ENCODE peak calls at places on chromosomes 6 and 20, in six cellular contexts. G, E, O, F, N and Z are unnamed samples.

GRCh38 chr6:148203970-148204369 is 138.7 kb upstream of the SASH1 start:
- DNase-seq in G (no peak), E (peak; percentile 99), O (no peak), F (no peak), N (peak; percentile 49), Z (no peak)

GRCh38 chr6:65110031-65110430 is 597.0 kb downstream of the EYS start:
- DNase-seq in G (no peak), E (no peak), O (no peak), F (no peak), N (no peak), Z (no peak)

GRCh38 chr20:6863798-6864201 is 96.3 kb downstream of the BMP2 start:
- DNase-seq in G (no peak), E (peak; percentile 0), O (peak; percentile 42), F (no peak), N (no peak), Z (no peak)

GRCh38 chr20:38221041-38221589 is 39.4 kb downstream of the KIAA1755 start:
- DNase-seq in G (peak; percentile 73), E (peak; percentile 16), O (peak; percentile 75), F (peak; percentile 34), N (peak; percentile 88), Z (peak; percentile 87)

GRCh38 chr20:50655325-50655880 is 35.9 kb downstream of the RIPOR3 start:
- DNase-seq in G (peak; percentile 86), E (peak; percentile 70), O (peak; percentile 41), F (no peak), N (no peak), Z (peak; percentile 76)

GRCh38 chr6:130132286-130132701 is 90.5 kb downstream of the SAMD3 start:
- DNase-seq in G (no peak), E (no peak), O (no peak), F (no peak), N (peak; percentile 18), Z (no peak)

GRCh38 chr20:42703744-42704143 is 486.0 kb downstream of the PTPRT start:
- DNase-seq in G (no peak), E (no peak), O (no peak), F (no peak), N (no peak), Z (no peak)

GRCh38 chr6:30007132-30007764 is 53.8 kb upstream of the POLR1H start:
- DNase-seq in G (peak; percentile 34), E (no peak), O (no peak), F (no peak), N (peak; percentile 38), Z (no peak)

GRCh38 chr6:169224185-169224695 is 29.4 kb downstream of the THBS2 start:
- DNase-seq in G (peak; percentile 75), E (peak; percentile 87), O (no peak), F (peak; percentile 94), N (no peak), Z (no peak)

GRCh38 chr20:3621111-3621510 is 42.1 kb downstream of the GFRA4 start:
- DNase-seq in G (no peak), E (no peak), O (no peak), F (no peak), N (no peak), Z (no peak)

GRCh38 chr6:31776961-31777666 is at the start of gene VWA7:
- DNase-seq in G (peak; percentile 86), E (peak; percentile 66), O (peak; percentile 64), F (peak; percentile 90), N (peak; percentile 93), Z (peak; percentile 94)

GRCh38 chr6:292506-293184 is 358 bp downstream of the DUSP22 start:
- DNase-seq in G (peak; percentile 55), E (peak; percentile 26), O (no peak), F (peak; percentile 48), N (peak; percentile 88), Z (peak; percentile 73)
- TF ChIP-seq CTCF in G (no peak), E (no peak), O (no peak), F (no peak), N (no peak), Z (peak; percentile 14)

GRCh38 chr6:117602151-117602898 is at the start of gene GOPC:
- DNase-seq in G (peak; percentile 95), E (peak; percentile 96), O (peak; percentile 97), F (peak; percentile 95), N (peak; percentile 96), Z (peak; percentile 98)
- TF ChIP-seq CTCF in G (peak; percentile 11), E (no peak), O (peak; percentile 61), F (peak; percentile 21), N (no peak), Z (peak; percentile 31)

GRCh38 chr6:83921315-83921714 is 61.8 kb downstream of the CYB5R4 start:
- DNase-seq in G (no peak), E (no peak), O (no peak), F (no peak), N (no peak), Z (no peak)
- TF ChIP-seq CTCF in G (no peak), E (no peak), O (no peak), F (no peak), N (no peak), Z (no peak)

DNA sequence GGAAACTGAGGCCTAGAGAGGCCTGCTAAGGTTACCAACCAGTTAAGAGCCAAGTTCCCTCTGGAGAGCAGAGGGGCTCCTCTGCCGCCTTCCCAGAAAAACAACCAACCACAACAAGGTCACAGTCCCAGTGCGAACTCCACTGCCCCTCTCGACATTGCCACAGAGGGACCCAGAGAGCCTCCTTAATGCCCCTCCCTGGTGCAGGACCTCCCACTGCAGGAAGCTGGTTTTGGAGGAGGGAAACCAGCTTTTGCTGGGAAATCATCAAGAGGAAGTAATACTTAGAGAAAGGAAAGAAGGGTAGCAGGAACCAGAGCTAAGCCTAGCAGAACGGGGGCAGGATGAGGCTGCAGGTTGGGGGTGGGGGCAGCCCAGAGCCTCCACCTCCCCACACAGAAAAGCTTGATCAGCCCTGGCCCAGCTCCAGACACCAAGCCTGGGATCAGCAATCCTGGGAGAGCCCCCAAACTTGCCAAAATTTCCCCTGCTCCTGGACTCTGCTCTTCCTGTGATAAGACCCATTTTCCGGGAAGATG is 37.7 kb upstream of the SIRPA start:
- DNase-seq in G (no peak), E (no peak), O (no peak), F (no peak), N (no peak), Z (no peak)
- TF ChIP-seq CTCF in G (no peak), E (no peak), O (no peak), F (no peak), N (no peak), Z (no peak)

GRCh38 chr20:14622796-14623195 is 285.4 kb upstream of the FLRT3 start:
- DNase-seq in G (no peak), E (peak; percentile 16), O (no peak), F (peak; percentile 91), N (no peak), Z (peak; percentile 69)
- TF ChIP-seq CTCF in G (no peak), E (no peak), O (no peak), F (peak; percentile 55), N (no peak), Z (peak; percentile 30)